ENCODE peak calls at places on chromosomes 6 and 20, in five cellular contexts. One of them, this sample, is unnamed.

GRCh38 chr6:54053893-54054391 is 57.3 kb upstream of the MLIP start:
- DNase-seq in T1000: peak
- DNase-seq in NCI-H1092: no peak
- DNase-seq in Right ventricle myocardium inferior: no peak
- DNase-seq in H9: no peak
- DNase-seq in this sample: no peak

GRCh38 chr6:115729036-115729435 is 331.7 kb downstream of the FRK start:
- DNase-seq in T1000: peak
- DNase-seq in NCI-H1092: no peak
- DNase-seq in Right ventricle myocardium inferior: no peak
- DNase-seq in H9: no peak
- DNase-seq in this sample: no peak

GRCh38 chr6:113856011-113856551 is 1.1 kb upstream of the MARCKS start:
- DNase-seq in H9: peak
- DNase-seq in Right ventricle myocardium inferior: peak
- DNase-seq in T1000: no peak
- DNase-seq in NCI-H1092: peak
- DNase-seq in this sample: no peak

GRCh38 chr6:149317656-149318571 is at the start of gene TAB2:
- DNase-seq in H9: no peak
- DNase-seq in NCI-H1092: peak
- DNase-seq in Right ventricle myocardium inferior: peak
- DNase-seq in T1000: no peak
- DNase-seq in this sample: peak

GRCh38 chr20:37914672-37915433 is 11.9 kb downstream of the VSTM2L start:
- DNase-seq in H9: peak
- DNase-seq in T1000: no peak
- DNase-seq in NCI-H1092: peak
- DNase-seq in Right ventricle myocardium inferior: no peak
- DNase-seq in this sample: no peak

GRCh38 chr6:108732101-108732870 is 115.9 kb upstream of the ARMC2 start:
- DNase-seq in T1000: peak
- DNase-seq in Right ventricle myocardium inferior: no peak
- DNase-seq in NCI-H1092: no peak
- DNase-seq in H9: peak
- DNase-seq in this sample: no peak

GRCh38 chr20:20003088-20003954 is 13.8 kb upstream of the NAA20 start:
- DNase-seq in T1000: no peak
- DNase-seq in NCI-H1092: no peak
- DNase-seq in H9: no peak
- DNase-seq in Right ventricle myocardium inferior: no peak
- DNase-seq in this sample: no peak

GRCh38 chr6:125718109-125718508 is 31.3 kb upstream of the HEY2 start:
- DNase-seq in Right ventricle myocardium inferior: no peak
- DNase-seq in T1000: no peak
- DNase-seq in NCI-H1092: no peak
- DNase-seq in H9: no peak
- DNase-seq in this sample: no peak

GRCh38 chr20:23655551-23656211 is 17.9 kb upstream of the CST3 start:
- DNase-seq in T1000: no peak
- DNase-seq in H9: no peak
- DNase-seq in NCI-H1092: no peak
- DNase-seq in Right ventricle myocardium inferior: peak
- DNase-seq in this sample: peak

GRCh38 chr20:20480689-20481088 is 112.8 kb downstream of the INSM1 start:
- DNase-seq in T1000: no peak
- DNase-seq in NCI-H1092: no peak
- DNase-seq in Right ventricle myocardium inferior: no peak
- DNase-seq in H9: no peak
- DNase-seq in this sample: no peak

GRCh38 chr20:63032861-63033634 is 26.3 kb upstream of the BHLHE23 start:
- DNase-seq in NCI-H1092: no peak
- DNase-seq in H9: peak
- DNase-seq in T1000: no peak
- DNase-seq in Right ventricle myocardium inferior: no peak
- DNase-seq in this sample: no peak

GRCh38 chr6:148743476-148743875 is 3.4 kb upstream of the UST start:
- DNase-seq in NCI-H1092: no peak
- DNase-seq in H9: no peak
- DNase-seq in Right ventricle myocardium inferior: no peak
- DNase-seq in T1000: no peak
- DNase-seq in this sample: no peak

GRCh38 chr20:50172347-50173013 is 18.1 kb upstream of the CEBPB start:
- DNase-seq in H9: peak
- DNase-seq in T1000: peak
- DNase-seq in Right ventricle myocardium inferior: peak
- DNase-seq in NCI-H1092: no peak
- DNase-seq in this sample: peak

GRCh38 chr6:15501806-15502450 is 160.9 kb downstream of the DTNBP1 start:
- DNase-seq in T1000: no peak
- DNase-seq in Right ventricle myocardium inferior: no peak
- DNase-seq in NCI-H1092: no peak
- DNase-seq in H9: no peak
- DNase-seq in this sample: no peak

This sample was measured in left lobe of liver.